ENCODE peak calls at places on chromosomes 12 and 14, in eight cellular contexts. One of them, this sample, is unnamed.

GRCh38 chr14:57066887-57067513 is 201.7 kb downstream of the EXOC5 start:
- DNase-seq in NCI-H2029: peak
- DNase-seq in ACHN: no peak
- DNase-seq in NCI-H1694 treated with DMSO at 0.1 percent for 48 hours: peak
- DNase-seq in activated gamma-delta T cell treated with Interleukin-2 at 50 U/mL for 16 hours: no peak
- DNase-seq in H54: no peak
- DNase-seq in GM12892: no peak
- DNase-seq in stimulated activated CD4-positive, alpha-beta T cell treated with anti-CD3 and anti-CD28 coated beads, Interleukin-1b, Interleukin-23, amount 100 ng/mL, for 1 hour: no peak
- DNase-seq in this sample: no peak

GRCh38 chr12:123828120-123828519 is 66.0 kb downstream of the DNAH10 start:
- DNase-seq in NCI-H1694 treated with DMSO at 0.1 percent for 48 hours: no peak
- DNase-seq in ACHN: no peak
- DNase-seq in NCI-H2029: no peak
- DNase-seq in GM12892: no peak
- DNase-seq in stimulated activated CD4-positive, alpha-beta T cell treated with anti-CD3 and anti-CD28 coated beads, Interleukin-1b, Interleukin-23, amount 100 ng/mL, for 1 hour: no peak
- DNase-seq in H54: no peak
- DNase-seq in activated gamma-delta T cell treated with Interleukin-2 at 50 U/mL for 16 hours: no peak
- DNase-seq in this sample: no peak

GRCh38 chr12:49332441-49332861 is 4.5 kb downstream of the C1QL4 start:
- DNase-seq in GM12892: no peak
- DNase-seq in activated gamma-delta T cell treated with Interleukin-2 at 50 U/mL for 16 hours: no peak
- DNase-seq in H54: no peak
- DNase-seq in NCI-H1694 treated with DMSO at 0.1 percent for 48 hours: no peak
- DNase-seq in ACHN: no peak
- DNase-seq in stimulated activated CD4-positive, alpha-beta T cell treated with anti-CD3 and anti-CD28 coated beads, Interleukin-1b, Interleukin-23, amount 100 ng/mL, for 1 hour: no peak
- DNase-seq in NCI-H2029: no peak
- DNase-seq in this sample: peak

GRCh38 chr12:10234562-10234961 is 21.9 kb downstream of the GABARAPL1 start:
- DNase-seq in GM12892: no peak
- DNase-seq in stimulated activated CD4-positive, alpha-beta T cell treated with anti-CD3 and anti-CD28 coated beads, Interleukin-1b, Interleukin-23, amount 100 ng/mL, for 1 hour: no peak
- DNase-seq in activated gamma-delta T cell treated with Interleukin-2 at 50 U/mL for 16 hours: no peak
- DNase-seq in ACHN: no peak
- DNase-seq in H54: no peak
- DNase-seq in NCI-H1694 treated with DMSO at 0.1 percent for 48 hours: no peak
- DNase-seq in NCI-H2029: no peak
- DNase-seq in this sample: no peak

GRCh38 chr12:29230800-29231560 is 81.9 kb downstream of the FAR2 start:
- DNase-seq in NCI-H1694 treated with DMSO at 0.1 percent for 48 hours: no peak
- DNase-seq in GM12892: no peak
- DNase-seq in H54: no peak
- DNase-seq in ACHN: no peak
- DNase-seq in stimulated activated CD4-positive, alpha-beta T cell treated with anti-CD3 and anti-CD28 coated beads, Interleukin-1b, Interleukin-23, amount 100 ng/mL, for 1 hour: no peak
- DNase-seq in NCI-H2029: no peak
- DNase-seq in activated gamma-delta T cell treated with Interleukin-2 at 50 U/mL for 16 hours: no peak
- DNase-seq in this sample: no peak

GRCh38 chr12:46103691-46104090 is 113.3 kb upstream of the SCAF11 start:
- DNase-seq in NCI-H2029: no peak
- DNase-seq in ACHN: no peak
- DNase-seq in activated gamma-delta T cell treated with Interleukin-2 at 50 U/mL for 16 hours: no peak
- DNase-seq in NCI-H1694 treated with DMSO at 0.1 percent for 48 hours: no peak
- DNase-seq in stimulated activated CD4-positive, alpha-beta T cell treated with anti-CD3 and anti-CD28 coated beads, Interleukin-1b, Interleukin-23, amount 100 ng/mL, for 1 hour: no peak
- DNase-seq in GM12892: no peak
- DNase-seq in H54: no peak
- DNase-seq in this sample: no peak

GRCh38 chr12:108861878-108862587 is 4.7 kb upstream of the SSH1 start:
- DNase-seq in ACHN: no peak
- DNase-seq in activated gamma-delta T cell treated with Interleukin-2 at 50 U/mL for 16 hours: no peak
- DNase-seq in NCI-H2029: no peak
- DNase-seq in stimulated activated CD4-positive, alpha-beta T cell treated with anti-CD3 and anti-CD28 coated beads, Interleukin-1b, Interleukin-23, amount 100 ng/mL, for 1 hour: no peak
- DNase-seq in NCI-H1694 treated with DMSO at 0.1 percent for 48 hours: no peak
- DNase-seq in H54: no peak
- DNase-seq in GM12892: no peak
- DNase-seq in this sample: no peak

GRCh38 chr14:44699391-44699790 is 192.3 kb upstream of the FSCB start:
- DNase-seq in NCI-H2029: no peak
- DNase-seq in H54: no peak
- DNase-seq in activated gamma-delta T cell treated with Interleukin-2 at 50 U/mL for 16 hours: no peak
- DNase-seq in ACHN: no peak
- DNase-seq in stimulated activated CD4-positive, alpha-beta T cell treated with anti-CD3 and anti-CD28 coated beads, Interleukin-1b, Interleukin-23, amount 100 ng/mL, for 1 hour: no peak
- DNase-seq in NCI-H1694 treated with DMSO at 0.1 percent for 48 hours: no peak
- DNase-seq in GM12892: no peak
- DNase-seq in this sample: no peak